ENCODE peak calls at places on chromosome 16, in six cellular contexts. G is DMS 273 treated with DMSO at 0.1 percent for 48 hours; Z is smooth muscle cell of the brain vasculature; C is CD8-positive, alpha-beta T cell; A is heart right ventricle; I is stimulated activated CD4-positive, alpha-beta T cell treated with anti-CD3 and anti-CD28 coated beads, Interleukin-2, amount 100 ng/mL, for 48 hours. K is an unnamed sample.

GRCh38 chr16:30753596-30753995 is 5.4 kb downstream of the PHKG2 start:
- DNase-seq in G (no peak), Z (no peak), C (no peak), A (no peak), I (no peak), K (no peak)

GRCh38 chr16:84562174-84562815 is 55.6 kb downstream of the COTL1 start:
- DNase-seq in G (no peak), Z (no peak), C (no peak), A (no peak), I (no peak), K (no peak)

GRCh38 chr16:2046889-2047329 is 725 bp downstream of the NTHL1 start:
- DNase-seq in G (no peak), Z (no peak), C (no peak), A (no peak), I (no peak), K (no peak)

GRCh38 chr16:21150375-21151001 is at the start of gene DNAH3:
- DNase-seq in G (peak), Z (no peak), C (no peak), A (no peak), I (no peak), K (no peak)

GRCh38 chr16:57235128-57236092 is 9.6 kb upstream of the ARL2BP start:
- DNase-seq in G (no peak), Z (peak), C (no peak), A (no peak), I (peak), K (no peak)

GRCh38 chr16:8859913-8860881 is 8.6 kb downstream of the CARHSP1 start:
- DNase-seq in G (no peak), Z (no peak), C (no peak), A (no peak), I (no peak), K (peak)

GRCh38 chr16:3959148-3959547 is 78.6 kb upstream of the CREBBP start:
- DNase-seq in G (no peak), Z (no peak), C (no peak), A (no peak), I (no peak), K (no peak)

GRCh38 chr16:88686439-88687253 is at the start of gene SNAI3:
- DNase-seq in G (no peak), Z (no peak), C (peak), A (peak), I (peak), K (peak)

GRCh38 chr16:2481676-2482075 is 6.7 kb downstream of the TBC1D24 start:
- DNase-seq in G (no peak), Z (no peak), C (no peak), A (no peak), I (no peak), K (no peak)

GRCh38 chr16:2473425-2473926 is 1.5 kb upstream of the TBC1D24 start:
- DNase-seq in G (no peak), Z (no peak), C (no peak), A (no peak), I (no peak), K (no peak)

GRCh38 chr16:31382485-31383161 is 10.5 kb upstream of the ITGAD start:
- DNase-seq in G (no peak), Z (peak), C (peak), A (peak), I (peak), K (peak)

GRCh38 chr16:2022723-2023097 is 3.1 kb downstream of the NPW start:
- DNase-seq in G (no peak), Z (no peak), C (no peak), A (no peak), I (no peak), K (no peak)

GRCh38 chr16:47780213-47780612 is 319.1 kb downstream of the PHKB start:
- DNase-seq in G (no peak), Z (no peak), C (no peak), A (no peak), I (no peak), K (no peak)

GRCh38 chr16:85861095-85861825 is 37.7 kb upstream of the IRF8 start:
- DNase-seq in G (no peak), Z (no peak), C (no peak), A (no peak), I (no peak), K (no peak)

GRCh38 chr16:66189951-66190350 is 176.5 kb upstream of the CDH5 start:
- DNase-seq in G (no peak), Z (no peak), C (no peak), A (no peak), I (no peak), K (no peak)

GRCh38 chr16:68539704-68540370 is 746 bp downstream of the ZFP90 start:
- DNase-seq in G (no peak), Z (no peak), C (peak), A (no peak), I (peak), K (no peak)

GRCh38 chr16:84062734-84063640 is 20.4 kb upstream of the SLC38A8 start:
- DNase-seq in G (peak), Z (peak), C (peak), A (peak), I (peak), K (peak)

GRCh38 chr16:2715519-2715918 is 4.5 kb downstream of the PRSS27 start:
- DNase-seq in G (no peak), Z (no peak), C (peak), A (peak), I (peak), K (no peak)

GRCh38 chr16:87945351-87946042 is 5.7 kb upstream of the BANP start:
- DNase-seq in G (no peak), Z (no peak), C (peak), A (peak), I (no peak), K (no peak)

GRCh38 chr16:69131749-69132423 is 502 bp downstream of the CHTF8 start:
- DNase-seq in G (peak), Z (peak), C (peak), A (peak), I (peak), K (peak)

GRCh38 chr16:83967091-83967490 is 953 bp upstream of the NECAB2 start:
- DNase-seq in G (no peak), Z (no peak), C (no peak), A (no peak), I (no peak), K (no peak)

GRCh38 chr16:22948058-22948602 is 134.2 kb downstream of the HS3ST2 start:
- DNase-seq in G (no peak), Z (no peak), C (no peak), A (no peak), I (no peak), K (no peak)

GRCh38 chr16:10181196-10182162 is 749 bp downstream of the GRIN2A start:
- DNase-seq in G (peak), Z (no peak), C (peak), A (peak), I (peak), K (peak)

GRCh38 chr16:50303605-50304466 is 37.5 kb downstream of the ADCY7 start:
- DNase-seq in G (no peak), Z (no peak), C (no peak), A (no peak), I (no peak), K (peak)

GRCh38 chr16:81891734-81892364 is 112.8 kb downstream of the PLCG2 start:
- DNase-seq in G (no peak), Z (no peak), C (no peak), A (no peak), I (no peak), K (no peak)

GRCh38 chr16:77193377-77193776 is 2.4 kb downstream of the MON1B start:
- DNase-seq in G (no peak), Z (no peak), C (no peak), A (no peak), I (no peak), K (no peak)

GRCh38 chr16:9954181-9954580 is 228.0 kb downstream of the GRIN2A start:
- DNase-seq in G (no peak), Z (no peak), C (no peak), A (no peak), I (no peak), K (no peak)

GRCh38 chr16:2063861-2064260 is 16.1 kb downstream of the TSC2 start:
- DNase-seq in G (no peak), Z (no peak), C (no peak), A (no peak), I (no peak), K (no peak)

GRCh38 chr16:10834766-10835165 is 16.2 kb upstream of the TVP23A start:
- DNase-seq in G (no peak), Z (no peak), C (no peak), A (no peak), I (no peak), K (no peak)

GRCh38 chr16:2512920-2513404 is 790 bp upstream of the ATP6V0C start:
- DNase-seq in G (no peak), Z (no peak), C (peak), A (no peak), I (no peak), K (no peak)

GRCh38 chr16:56931253-56931768 is 631 bp upstream of the HERPUD1 start:
- DNase-seq in G (no peak), Z (no peak), C (no peak), A (peak), I (no peak), K (no peak)

GRCh38 chr16:58426095-58426494 is 33.8 kb downstream of the GINS3 start:
- DNase-seq in G (no peak), Z (no peak), C (peak), A (no peak), I (no peak), K (no peak)

K was measured in gastrocnemius medialis.